ENCODE peak calls at places on chromosomes 4 and X, in four cellular contexts. U, J, I and N are unnamed samples.

GRCh38 chr4:2333916-2334644 is 72.2 kb upstream of the MXD4 start:
- DNase-seq in I (no peak), J (peak; percentile 48), U (no peak), N (no peak)

GRCh38 chrX:71195959-71196727 is 26.9 kb upstream of the GJB1 start:
- DNase-seq in J (no peak), U (no peak), I (no peak), N (no peak)

GRCh38 chr4:98374643-98375042 is 113.5 kb downstream of the RAP1GDS1 start:
- DNase-seq in U (no peak), I (no peak), J (no peak), N (no peak)

GRCh38 chr4:7964890-7965662 is 25.4 kb upstream of the AFAP1 start:
- DNase-seq in J (no peak), U (no peak), I (no peak), N (no peak)

GRCh38 chrX:117568238-117568637 is 548.4 kb downstream of the KLHL13 start:
- DNase-seq in U (no peak), I (no peak), J (no peak), N (no peak)

GRCh38 chr4:184750926-184751584 is 17.2 kb upstream of the CENPU start:
- DNase-seq in I (no peak), U (peak; percentile 32), J (no peak), N (no peak)

GRCh38 chr4:138405934-138406567 is 163.9 kb upstream of the SLC7A11 start:
- DNase-seq in U (no peak), J (no peak), I (peak; percentile 42), N (no peak)

GRCh38 chr4:134490863-134491262 is 289.3 kb upstream of the PABPC4L start:
- DNase-seq in I (no peak), U (no peak), J (no peak), N (no peak)

GRCh38 chr4:165326831-165327210 is 648 bp upstream of the MSMO1 start:
- DNase-seq in I (no peak), J (peak; percentile 41), U (peak; percentile 64), N (peak; percentile 36)

GRCh38 chr4:15755781-15756180 is 22.3 kb upstream of the CD38 start:
- DNase-seq in I (no peak), U (no peak), J (no peak), N (no peak)

GRCh38 chrX:103157511-103158316 is 57.2 kb upstream of the BEX4 start:
- DNase-seq in J (peak; percentile 46), I (no peak), U (peak; percentile 60), N (no peak)

GRCh38 chr4:155342142-155342541 is 34.6 kb downstream of the MAP9 start:
- DNase-seq in I (no peak), J (no peak), U (no peak), N (no peak)

GRCh38 chr4:52059372-52059771 is 8.3 kb downstream of the SPATA18 start:
- DNase-seq in U (no peak), J (no peak), I (no peak), N (no peak)

GRCh38 chrX:123884809-123885408 is 25.1 kb downstream of the XIAP start:
- DNase-seq in I (no peak), J (peak; percentile 60), U (peak; percentile 55), N (no peak)

GRCh38 chr4:152148057-152148456 is 387.2 kb upstream of the GATB start:
- DNase-seq in J (no peak), U (no peak), I (no peak), N (no peak)

GRCh38 chr4:184824776-184825393 is 883 bp downstream of the ACSL1 start:
- DNase-seq in I (no peak), U (no peak), J (no peak), N (no peak)

GRCh38 chr4:170157670-170158069 is 67.9 kb upstream of the AADAT start:
- DNase-seq in I (no peak), U (no peak), J (no peak), N (no peak)

GRCh38 chr4:95068401-95068800 is 310.6 kb downstream of the BMPR1B start:
- DNase-seq in I (no peak), J (no peak), U (no peak), N (no peak)

GRCh38 chr4:95068818-95069478 is 311.2 kb downstream of the BMPR1B start:
- DNase-seq in J (no peak), U (no peak), I (no peak), N (no peak)

GRCh38 chr4:95061220-95061619 is 303.5 kb downstream of the BMPR1B start:
- DNase-seq in J (no peak), I (no peak), U (no peak), N (no peak)

GRCh38 chr4:95066011-95066410 is 308.3 kb downstream of the BMPR1B start:
- DNase-seq in I (no peak), J (no peak), U (no peak), N (no peak)
- TF ChIP-seq USF1 in I (no peak), J (no peak), U (no peak), N (no peak)

GRCh38 chrX:23287191-23287764 is 47.4 kb upstream of the PTCHD1 start:
- DNase-seq in J (no peak), U (no peak), I (no peak), N (no peak)

DNA sequence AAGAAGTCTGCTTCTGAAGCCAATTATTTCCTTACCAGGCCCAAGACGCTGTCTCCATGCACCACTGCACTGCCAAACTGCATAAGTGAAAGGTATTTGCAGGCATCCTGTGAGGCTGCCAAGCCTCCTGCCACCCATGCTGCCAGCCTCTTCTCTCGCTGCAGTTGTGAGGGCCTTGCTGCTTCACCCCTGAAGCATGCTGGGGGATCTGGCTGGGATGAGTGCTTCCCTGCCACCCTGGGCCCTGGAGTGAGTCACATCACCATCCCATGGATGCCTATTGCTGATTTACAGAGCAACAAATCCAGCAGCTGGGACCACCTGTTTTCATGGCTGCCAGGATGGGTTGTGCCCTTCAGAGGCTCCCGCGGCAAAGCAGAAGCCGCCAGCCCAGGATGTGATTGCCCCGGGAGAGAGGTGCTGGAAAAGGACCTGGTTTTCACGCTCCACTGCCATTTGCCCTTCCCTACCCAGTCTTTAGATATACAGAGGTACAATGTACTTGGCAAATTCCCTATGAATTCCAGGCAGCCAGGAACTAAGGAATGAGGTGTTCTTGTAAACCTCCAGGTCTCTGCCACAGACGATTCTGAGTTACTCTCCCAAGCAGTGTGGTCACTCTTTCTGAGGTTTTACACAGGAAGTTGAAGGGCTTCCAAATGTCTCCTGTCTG is 41.5 kb upstream of the PTCHD1 start:
- DNase-seq in J (no peak), U (no peak), I (no peak), N (no peak)
- TF ChIP-seq USF1 in J (no peak), U (no peak), I (no peak), N (no peak)

GRCh38 chr4:5821665-5822358 is 71.1 kb downstream of the CRMP1 start:
- DNase-seq in U (peak; percentile 58), J (peak; percentile 68), I (no peak), N (peak; percentile 71)
- TF ChIP-seq USF1 in U (no peak), J (no peak), I (no peak), N (no peak)

DNA sequence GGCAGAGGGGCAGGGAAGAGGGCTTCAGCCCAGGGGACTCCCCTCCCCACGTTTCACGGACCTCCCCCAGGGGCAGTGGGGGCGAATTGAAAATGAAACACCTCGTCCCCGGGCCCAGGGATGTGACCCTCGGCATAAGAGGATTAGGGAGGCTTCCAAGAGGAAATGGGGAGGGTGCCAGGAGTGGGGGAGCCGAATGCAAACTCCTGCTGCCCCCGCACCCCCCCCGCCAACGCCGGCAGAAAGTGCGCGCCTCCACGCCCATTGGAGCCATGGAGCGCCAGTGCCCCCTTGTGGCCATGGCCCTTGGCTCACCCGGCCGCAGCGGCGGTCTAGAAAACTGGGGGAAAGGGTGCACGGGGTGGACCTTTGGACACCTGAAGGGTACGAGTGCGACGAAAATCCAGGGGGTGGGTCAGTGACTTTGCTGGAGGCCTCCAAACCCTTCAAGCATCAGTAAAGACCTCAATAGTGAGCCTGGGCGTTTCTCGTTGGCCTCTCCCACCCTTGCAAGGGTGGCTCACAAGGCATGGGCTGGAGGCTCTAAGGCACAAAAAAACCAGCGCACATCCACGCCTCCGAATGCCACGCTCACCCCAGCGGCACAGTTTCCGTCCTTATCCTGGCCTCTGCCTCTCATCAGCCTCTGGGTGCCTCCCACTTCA is 120.8 kb upstream of the PJA1 start:
- DNase-seq in J (peak; percentile 87), U (peak; percentile 53), I (no peak), N (peak; percentile 66)
- TF ChIP-seq USF1 in J (no peak), U (no peak), I (no peak), N (no peak)

GRCh38 chr4:169079942-169080827 is 70.1 kb upstream of the CBR4 start:
- DNase-seq in I (peak; percentile 51), J (peak; percentile 64), U (peak; percentile 31), N (no peak)

GRCh38 chr4:169085015-169085414 is 75.0 kb upstream of the CBR4 start:
- DNase-seq in J (peak; percentile 51), U (no peak), I (no peak), N (no peak)

GRCh38 chr4:169080970-169081369 is 70.9 kb upstream of the CBR4 start:
- DNase-seq in J (no peak), I (no peak), U (no peak), N (no peak)
- TF ChIP-seq USF1 in J (no peak), I (no peak), U (no peak), N (no peak)

DNA sequence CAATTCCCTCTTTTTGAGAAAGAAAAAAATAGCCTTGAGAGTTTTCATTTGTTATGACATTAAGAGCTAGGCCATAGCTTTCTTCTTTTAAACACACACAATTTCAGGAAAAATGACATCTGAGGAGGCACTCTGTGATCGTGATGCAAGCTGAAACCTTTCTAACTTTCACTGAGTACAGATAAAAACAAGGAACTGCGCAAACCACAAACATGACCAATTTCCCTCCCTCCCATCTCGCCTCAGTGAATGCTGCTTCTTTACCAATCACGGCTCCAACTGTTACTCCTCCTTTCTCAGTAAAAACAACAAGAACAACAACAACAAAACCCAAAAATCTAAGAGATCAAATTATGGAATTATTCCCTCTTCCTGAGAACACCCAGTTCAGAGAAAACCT is 626.8 kb downstream of the TLL1 start:
- DNase-seq in I (peak; percentile 5), J (no peak), U (no peak), N (no peak)
- TF ChIP-seq USF1 in I (no peak), J (no peak), U (no peak), N (no peak)

DNA sequence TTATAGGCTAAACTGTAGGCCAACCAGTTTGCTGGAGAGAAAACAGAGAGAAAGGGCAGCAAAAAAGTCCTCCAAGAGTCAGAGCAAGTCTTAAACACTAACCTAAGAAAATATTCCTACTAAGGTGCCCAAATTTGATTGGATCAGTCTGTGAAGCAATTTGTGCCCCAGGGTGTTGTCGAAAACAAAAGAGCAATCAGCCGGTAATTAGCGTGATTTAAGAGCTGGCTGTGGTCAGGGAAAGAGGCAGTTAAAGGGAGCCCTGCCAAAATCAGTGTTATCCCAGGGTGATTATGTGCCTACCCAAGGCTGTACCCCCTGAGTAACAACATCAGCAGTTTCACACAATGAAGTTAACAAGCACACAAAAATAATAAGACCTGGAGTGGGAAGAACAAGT is 6.4 kb upstream of the BRWD3 start:
- DNase-seq in J (no peak), I (no peak), U (no peak), N (no peak)
- TF ChIP-seq USF1 in J (no peak), I (no peak), U (no peak), N (no peak)

DNA sequence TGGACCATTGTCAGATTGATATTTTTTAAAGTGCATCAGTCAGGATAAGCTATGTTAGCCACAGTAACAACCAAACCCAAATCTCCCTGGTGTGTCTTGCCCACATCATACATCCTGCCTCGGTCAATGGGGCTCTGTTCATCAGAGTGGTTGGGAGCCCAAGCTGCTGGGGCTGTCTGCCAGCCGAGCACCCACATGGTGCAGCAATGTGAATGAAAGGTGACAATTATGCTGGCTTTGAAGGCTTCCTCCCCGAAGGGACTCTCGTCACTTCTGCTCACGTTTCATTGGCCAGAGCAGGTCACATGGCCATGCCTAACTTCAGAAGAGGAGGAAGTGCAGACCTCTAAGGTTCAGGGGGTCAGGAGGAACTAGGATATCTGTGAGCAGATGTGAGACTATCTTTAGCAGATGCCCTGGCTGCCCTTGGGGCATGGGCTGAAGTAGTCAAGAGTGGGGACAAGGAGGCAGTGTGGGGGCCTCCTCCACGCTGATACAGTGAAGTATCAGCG is 1.3 kb upstream of the JAKMIP1 start:
- DNase-seq in U (peak; percentile 13), I (no peak), J (no peak), N (no peak)
- TF ChIP-seq USF1 in U (peak; percentile 83), I (peak; percentile 89), J (peak; percentile 23), N (peak; percentile 75)